ENCODE peak calls at places on chromosomes 5 and 9, in seven cellular contexts. C, X, T, L, W, H and I are unnamed samples.

GRCh38 chr9:136059321-136059791 is 35.7 kb downstream of the NACC2 start:
- DNase-seq in W (no peak), C (no peak), L (no peak), X (no peak), H (no peak), T (peak), I (no peak)

GRCh38 chr5:127934791-127935256 is 148.7 kb upstream of the SLC12A2 start:
- DNase-seq in C (peak), W (no peak), X (peak), T (no peak), H (no peak), L (peak), I (peak)

GRCh38 chr5:156778139-156778696 is 71.9 kb upstream of the PPP1R2B start:
- DNase-seq in X (no peak), T (no peak), C (no peak), L (no peak), H (no peak), W (no peak), I (no peak)

GRCh38 chr5:124649548-124650501 is 96.6 kb downstream of the ZNF608 start:
- DNase-seq in T (peak), C (peak), X (peak), L (no peak), W (peak), H (peak), I (peak)

GRCh38 chr5:111422747-111423455 is 89.4 kb downstream of the STARD4 start:
- DNase-seq in W (no peak), L (no peak), X (no peak), T (no peak), C (no peak), H (no peak), I (no peak)

GRCh38 chr9:2260401-2261306 is 245.5 kb downstream of the SMARCA2 start:
- DNase-seq in T (no peak), W (no peak), H (no peak), L (no peak), C (peak), X (peak), I (peak)

GRCh38 chr9:17191095-17191494 is 56.3 kb downstream of the CNTLN start:
- DNase-seq in H (no peak), W (no peak), C (peak), L (no peak), T (no peak), X (peak), I (no peak)

GRCh38 chr5:135835766-135836165 is 1.3 kb downstream of the SLC25A48 start:
- DNase-seq in W (no peak), H (no peak), T (no peak), X (no peak), L (no peak), C (no peak), I (no peak)

GRCh38 chr9:36245906-36246305 is 12.3 kb downstream of the GNE start:
- DNase-seq in X (no peak), T (no peak), W (no peak), H (no peak), C (no peak), L (no peak), I (no peak)

GRCh38 chr5:108266235-108266634 is 115.7 kb downstream of the FBXL17 start:
- DNase-seq in C (peak), W (no peak), H (no peak), L (no peak), T (no peak), X (peak), I (peak)

GRCh38 chr5:156402387-156402921 is 75.5 kb downstream of the SGCD start:
- DNase-seq in L (no peak), W (no peak), X (no peak), T (no peak), C (no peak), H (no peak), I (peak)

GRCh38 chr5:109585012-109585599 is 104.6 kb upstream of the MAN2A1 start:
- DNase-seq in W (no peak), X (peak), T (no peak), C (peak), L (no peak), H (no peak), I (peak)

GRCh38 chr5:131396882-131397281 is 133.0 kb downstream of the CDC42SE2 start:
- DNase-seq in X (no peak), W (no peak), C (no peak), L (no peak), T (no peak), H (no peak), I (no peak)

GRCh38 chr9:126619336-126619919 is 5.7 kb downstream of the LMX1B start:
- DNase-seq in X (no peak), C (no peak), W (no peak), T (no peak), L (no peak), H (no peak), I (no peak)

GRCh38 chr5:132095745-132096084 is 22.1 kb downstream of the CSF2 start:
- DNase-seq in T (no peak), W (no peak), X (no peak), H (no peak), C (no peak), L (no peak), I (no peak)

GRCh38 chr9:19782005-19782404 is 6.8 kb downstream of the SLC24A2 start:
- DNase-seq in L (no peak), C (peak), H (no peak), W (no peak), X (no peak), T (no peak), I (peak)

GRCh38 chr5:121707196-121707595 is 144.5 kb upstream of the FTMT start:
- DNase-seq in W (no peak), H (no peak), L (no peak), X (peak), C (no peak), T (no peak), I (no peak)

GRCh38 chr5:145157841-145158240 is 677.3 kb downstream of the PRELID2 start:
- DNase-seq in W (no peak), L (no peak), X (peak), T (no peak), H (no peak), C (peak), I (no peak)

GRCh38 chr5:179679014-179679674 is 1.7 kb downstream of the CBY3 start:
- DNase-seq in H (peak), C (peak), L (no peak), W (peak), X (peak), T (peak), I (peak)

GRCh38 chr9:131731237-131731995 is 8.5 kb downstream of the RAPGEF1 start:
- DNase-seq in T (no peak), C (no peak), L (peak), W (no peak), X (no peak), H (no peak), I (peak)

GRCh38 chr5:168308976-168309598 is 17.6 kb downstream of the WWC1 start:
- DNase-seq in X (no peak), H (no peak), W (no peak), T (no peak), C (no peak), L (peak), I (no peak)

GRCh38 chr5:52811067-52811749 is 23.5 kb downstream of the ITGA1 start:
- DNase-seq in X (peak), L (no peak), H (no peak), T (no peak), C (peak), W (no peak), I (peak)

GRCh38 chr9:78541868-78542267 is 244.9 kb downstream of the PSAT1 start:
- DNase-seq in C (no peak), T (no peak), X (no peak), W (no peak), L (no peak), H (no peak), I (no peak)

GRCh38 chr5:151467576-151467975 is 20.2 kb downstream of the SLC36A1 start:
- DNase-seq in T (no peak), L (no peak), W (no peak), H (no peak), C (no peak), X (no peak), I (no peak)

GRCh38 chr5:136957428-136957827 is 541.7 kb downstream of the SPOCK1 start:
- DNase-seq in W (no peak), H (no peak), C (no peak), X (no peak), T (no peak), L (no peak), I (peak)

GRCh38 chr9:95249986-95250385 is 67.5 kb downstream of the FANCC start:
- DNase-seq in L (peak), W (no peak), H (no peak), C (no peak), X (no peak), T (no peak), I (peak)

GRCh38 chr5:178309271-178310008 is 76.8 kb upstream of the PHYKPL start:
- DNase-seq in X (no peak), C (no peak), H (no peak), L (no peak), W (no peak), T (no peak), I (no peak)

GRCh38 chr5:80935811-80936385 is 24.3 kb upstream of the RASGRF2 start:
- DNase-seq in X (no peak), C (no peak), W (no peak), L (peak), T (no peak), H (no peak), I (no peak)

GRCh38 chr5:74441616-74442015 is 198.9 kb downstream of the ENC1 start:
- DNase-seq in X (no peak), C (no peak), W (no peak), T (no peak), H (no peak), L (no peak), I (no peak)

GRCh38 chr9:130447193-130447816 is 2.5 kb downstream of the ASS1 start:
- DNase-seq in X (no peak), T (no peak), W (no peak), C (no peak), L (no peak), H (no peak), I (no peak)

GRCh38 chr9:125822902-125823301 is 75.7 kb downstream of the PBX3 start:
- DNase-seq in H (no peak), W (no peak), X (no peak), L (no peak), C (no peak), T (no peak), I (no peak)

DNA sequence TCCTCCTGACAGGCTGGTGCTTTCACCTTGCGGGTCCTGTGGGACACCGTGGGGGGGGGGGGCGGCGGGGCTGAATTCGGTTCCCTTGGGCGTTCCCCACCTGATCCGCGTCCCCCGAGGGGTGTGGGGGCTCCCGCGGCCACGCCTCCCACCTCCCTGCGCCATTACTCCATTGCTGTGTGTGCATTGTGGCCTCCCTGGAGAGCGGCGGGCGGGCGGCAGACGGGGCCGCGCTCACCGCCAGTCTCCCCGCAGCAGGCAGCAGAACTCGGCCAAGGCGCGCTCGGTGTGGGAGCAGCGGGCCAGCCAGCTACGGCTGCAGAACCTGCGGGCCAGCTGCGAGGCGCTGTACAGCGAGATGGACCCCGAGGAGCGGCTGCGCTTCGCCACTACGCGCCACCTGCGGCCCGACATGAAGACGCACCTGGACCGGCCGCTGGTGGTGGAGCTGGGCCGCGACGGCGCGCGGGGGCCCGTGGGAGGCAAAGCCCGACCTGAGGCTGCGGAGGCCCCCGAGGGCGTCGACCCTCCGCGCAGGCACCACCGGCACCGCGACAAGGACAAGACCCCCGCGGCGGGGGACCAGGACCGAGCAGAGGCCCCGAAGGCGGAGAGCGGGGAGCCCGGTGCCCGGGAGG is 145.3 kb downstream of the CACNA1B start:
- DNase-seq in H (no peak), X (no peak), L (no peak), W (no peak), T (no peak), C (no peak), I (no peak)
- H3K4me3 ChIP-seq in H (no peak), X (no peak), L (no peak), W (no peak), T (no peak), C (no peak), I (no peak)

GRCh38 chr9:134835455-134835854 is 45.2 kb upstream of the FCN2 start:
- DNase-seq in T (peak), W (no peak), H (peak), C (no peak), X (no peak), L (no peak), I (no peak)
- TF ChIP-seq CTCF in T (no peak), W (no peak), H (no peak), C (no peak), X (no peak), L (no peak), I (no peak)

DNA sequence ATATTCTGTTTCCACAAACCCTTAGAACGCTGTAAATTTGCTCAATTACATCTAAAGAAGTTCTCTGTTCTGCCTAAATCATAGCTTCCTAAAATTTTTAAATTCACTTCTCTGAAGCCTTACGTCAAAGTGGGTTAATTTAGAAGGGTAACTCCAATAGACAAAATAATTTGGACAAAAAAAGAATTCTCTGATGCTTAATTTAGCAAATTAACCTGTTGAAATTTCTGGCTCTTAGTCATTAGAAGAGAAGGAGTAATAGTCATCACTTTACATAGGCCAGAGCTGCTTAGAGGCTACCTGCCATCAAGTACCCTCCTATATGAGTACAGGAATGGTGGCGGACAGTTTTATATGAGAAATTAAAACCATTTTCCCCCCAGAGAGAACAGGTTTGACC is 3.8 kb downstream of the ELL2 start:
- DNase-seq in T (no peak), W (no peak), H (no peak), L (no peak), X (no peak), C (no peak), I (no peak)
- H3K4me3 ChIP-seq in T (no peak), W (peak), H (peak), L (peak), X (peak), C (peak), I (peak)

GRCh38 chr9:114682846-114683245 is 854 bp upstream of the TEX48 start:
- DNase-seq in X (no peak), C (no peak), H (no peak), L (no peak), T (no peak), W (no peak), I (no peak)

GRCh38 chr9:114678847-114679246 is 3.1 kb downstream of the TEX48 start:
- DNase-seq in C (no peak), X (peak), H (no peak), W (no peak), T (no peak), L (no peak), I (no peak)

GRCh38 chr9:114684036-114684435 is 2.0 kb upstream of the TEX48 start:
- DNase-seq in X (no peak), C (no peak), H (no peak), W (no peak), L (no peak), T (no peak), I (no peak)

GRCh38 chr9:114680266-114681011 is 1.6 kb downstream of the TEX48 start:
- DNase-seq in X (peak), W (no peak), T (no peak), L (no peak), C (no peak), H (no peak), I (no peak)

GRCh38 chr9:114681594-114682332 is at the start of gene TEX48:
- DNase-seq in L (peak), H (peak), C (peak), W (peak), X (peak), T (peak), I (peak)
- TF ChIP-seq CTCF in L (peak), H (peak), C (peak), W (peak), X (peak), T (peak), I (peak)

GRCh38 chr5:76401801-76402250 is 1.3 kb upstream of the IQGAP2 start:
- DNase-seq in X (no peak), W (no peak), L (no peak), H (no peak), T (no peak), C (no peak), I (no peak)
- H3K4me3 ChIP-seq in X (no peak), W (no peak), L (peak), H (peak), T (peak), C (no peak), I (no peak)

DNA sequence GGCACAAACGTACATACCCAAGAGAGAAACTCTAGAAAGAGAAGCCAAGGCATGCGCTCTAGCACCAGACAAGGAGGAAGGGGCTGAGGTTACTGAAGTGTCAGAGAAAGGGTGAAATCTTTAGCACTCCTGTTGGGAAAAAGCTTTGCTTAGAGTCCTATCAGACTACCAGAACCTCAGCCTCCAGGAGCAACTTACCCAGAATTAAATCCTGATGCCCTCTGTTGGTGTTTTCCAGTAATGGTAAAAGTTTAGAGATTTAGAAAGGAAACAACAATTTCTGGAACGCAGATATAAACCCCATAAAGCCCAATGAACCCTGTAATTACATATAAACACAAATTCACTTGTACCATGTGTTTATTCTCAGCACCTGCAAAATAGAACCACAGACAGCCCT is 33.2 kb upstream of the ASTN2 start:
- DNase-seq in W (no peak), C (no peak), H (no peak), L (no peak), X (no peak), T (no peak), I (peak)
- TF ChIP-seq CTCF in W (no peak), C (no peak), H (no peak), L (no peak), X (no peak), T (no peak), I (no peak)

DNA sequence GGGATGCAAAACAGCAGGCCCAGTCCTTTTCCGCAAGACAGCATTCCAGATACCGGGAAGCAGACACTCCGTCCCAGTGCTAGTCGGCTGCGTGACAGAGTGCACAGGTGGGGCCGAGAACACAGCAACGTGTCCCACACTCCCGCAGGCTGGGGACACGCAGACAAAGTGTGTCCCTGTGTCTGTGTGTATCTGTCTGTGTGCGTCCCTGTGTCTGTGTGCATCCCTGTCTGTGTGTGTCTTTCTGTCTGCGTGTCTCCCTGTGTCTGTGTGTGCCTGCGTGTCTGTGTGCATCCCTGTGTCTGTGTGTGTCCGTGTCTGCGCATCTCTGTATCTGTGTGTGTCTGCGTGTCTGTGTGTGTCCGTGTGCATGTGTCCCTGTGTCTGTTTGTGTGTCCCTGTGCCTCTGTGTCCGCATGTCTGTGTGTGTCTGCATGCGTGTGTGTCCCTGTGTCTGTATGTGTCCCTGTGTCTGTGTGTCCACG is 137.0 kb downstream of the MRPL36 start:
- DNase-seq in H (no peak), C (no peak), X (no peak), W (no peak), T (no peak), L (no peak), I (no peak)
- H3K4me3 ChIP-seq in H (no peak), C (no peak), X (no peak), W (no peak), T (no peak), L (no peak), I (no peak)

DNA sequence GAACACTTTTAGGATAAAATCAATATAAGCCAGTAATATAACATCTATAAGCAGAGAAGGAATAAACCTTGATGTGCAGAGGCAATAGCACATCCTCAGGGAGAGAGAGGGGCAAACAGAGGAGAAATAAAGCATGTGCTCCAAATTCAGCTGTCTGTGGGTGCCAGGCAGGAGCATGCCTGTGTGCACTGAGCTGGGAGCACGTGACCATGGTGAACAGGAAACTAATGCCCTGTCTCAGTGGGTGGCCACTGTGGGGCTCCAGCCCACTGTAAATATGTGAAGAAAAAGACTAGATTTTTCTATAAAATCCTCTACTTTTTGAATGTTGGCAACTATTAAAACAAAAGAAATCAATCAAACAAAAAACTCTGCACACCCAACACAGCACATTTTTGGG is 55.3 kb downstream of the FYB1 start:
- DNase-seq in X (no peak), W (no peak), T (no peak), C (no peak), L (no peak), H (no peak), I (no peak)
- TF ChIP-seq CTCF in X (no peak), W (no peak), T (no peak), C (no peak), L (no peak), H (no peak), I (no peak)

GRCh38 chr5:143588933-143589662 is 185.6 kb upstream of the NR3C1 start:
- DNase-seq in X (no peak), T (no peak), H (no peak), L (peak), C (no peak), W (no peak), I (no peak)
- H3K4me3 ChIP-seq in X (no peak), T (no peak), H (no peak), L (no peak), C (no peak), W (no peak), I (no peak)

DNA sequence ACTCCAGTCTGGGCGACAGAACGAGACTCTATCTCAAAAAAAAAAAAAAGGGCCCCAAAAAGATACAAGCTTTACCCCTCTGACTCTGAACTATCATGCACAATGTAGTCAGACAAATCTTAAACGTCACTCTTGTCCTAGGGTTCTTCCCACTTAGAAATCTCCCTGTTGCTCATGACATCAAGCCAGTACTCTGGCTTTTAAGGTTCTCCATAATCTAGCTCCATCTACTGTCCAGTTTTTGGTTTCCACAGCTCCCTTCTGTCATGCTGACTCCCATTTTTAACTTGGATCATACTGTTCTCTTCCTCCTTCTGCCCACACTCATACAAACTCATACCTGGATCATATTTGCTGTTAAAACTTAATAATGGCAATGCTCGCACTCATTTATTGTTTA is 156.7 kb upstream of the TLX3 start:
- DNase-seq in W (no peak), C (peak), H (no peak), L (no peak), X (peak), T (no peak), I (peak)
- TF ChIP-seq CTCF in W (peak), C (peak), H (no peak), L (peak), X (no peak), T (no peak), I (peak)